ENCODE peak calls at places on chromosomes 5 and 9, in five cellular contexts. H is neuronal stem cell, J is H9, U is IMR-90, F is H1. Q is an unnamed sample.

GRCh38 chr5:96248152-96248551 is 184.9 kb downstream of the PCSK1 start:
- DNase-seq in H (no peak), J (no peak), U (no peak), F (no peak), Q (no peak)

GRCh38 chr5:61184708-61185107 is 22.4 kb upstream of the SMIM15 start:
- DNase-seq in H (no peak), J (no peak), U (peak), F (no peak), Q (peak)

GRCh38 chr9:37126214-37126788 is 5.9 kb downstream of the ZCCHC7 start:
- DNase-seq in H (no peak), J (no peak), U (peak), F (no peak), Q (no peak)

GRCh38 chr9:38305616-38306015 is 86.9 kb upstream of the ALDH1B1 start:
- DNase-seq in H (no peak), J (no peak), U (no peak), F (no peak), Q (no peak)

GRCh38 chr5:133681896-133682295 is 69.6 kb upstream of the FSTL4 start:
- DNase-seq in H (no peak), J (peak), U (no peak), F (no peak), Q (no peak)

GRCh38 chr5:6478793-6479192 is 30.1 kb downstream of the UBE2QL1 start:
- DNase-seq in H (no peak), J (no peak), U (no peak), F (no peak), Q (no peak)

GRCh38 chr5:1004598-1005361 is 3.8 kb upstream of the NKD2 start:
- DNase-seq in H (peak), J (no peak), U (peak), F (no peak), Q (peak)

GRCh38 chr5:133075572-133076536 is 24.0 kb downstream of the HSPA4 start:
- DNase-seq in H (no peak), J (no peak), U (no peak), F (no peak), Q (no peak)

GRCh38 chr9:26939934-26940711 is 6.9 kb downstream of the PLAA start:
- DNase-seq in H (no peak), J (no peak), U (no peak), F (no peak), Q (no peak)

GRCh38 chr5:88452820-88453219 is 184.2 kb upstream of the TMEM161B start:
- DNase-seq in H (no peak), J (no peak), U (peak), F (no peak), Q (peak)

GRCh38 chr5:135246923-135247795 is 151.9 kb downstream of the MACROH2A1 start:
- DNase-seq in H (no peak), J (peak), U (peak), F (no peak), Q (peak)
- H2AFZ ChIP-seq in H (peak), J (no peak), U (peak), F (no peak), Q (no peak)

DNA sequence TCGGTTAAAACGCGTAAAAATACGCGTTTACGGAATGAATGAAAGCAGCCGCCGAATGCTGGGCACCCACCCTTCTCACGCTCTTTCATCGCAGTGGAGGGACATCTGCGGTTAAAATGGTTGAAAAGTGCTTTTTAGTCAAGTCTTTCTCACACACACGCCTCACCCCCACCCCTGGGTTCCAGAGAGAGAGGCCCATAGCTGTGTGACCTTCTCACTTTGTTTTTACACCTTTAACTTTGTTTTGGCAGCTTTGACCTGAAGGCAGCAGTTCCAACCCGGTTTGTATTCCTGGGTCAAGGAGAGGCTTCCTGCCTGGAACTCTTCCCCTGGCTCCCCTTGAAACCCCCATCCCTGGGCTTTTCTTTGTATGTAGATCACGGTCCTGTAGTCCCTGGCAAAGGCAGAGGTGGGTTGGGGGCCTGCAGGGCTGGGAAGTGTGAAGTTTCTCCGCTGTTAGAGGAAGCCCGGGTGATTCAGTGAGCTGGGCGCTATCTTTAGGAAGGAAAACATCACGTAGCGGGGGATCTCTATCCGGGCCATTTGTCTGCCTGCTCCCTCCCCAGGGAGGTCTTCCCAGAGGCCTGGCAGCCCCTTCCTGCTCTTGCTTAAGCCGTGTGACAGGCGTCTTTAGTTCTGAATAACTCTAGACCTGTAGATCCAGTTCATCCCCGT is 29.6 kb downstream of the SPRY4 start:
- DNase-seq in H (no peak), J (peak), U (peak), F (no peak), Q (peak)
- H2BK15ac ChIP-seq in H (no peak), J (no peak), U (peak), F (no peak), Q (no peak)

DNA sequence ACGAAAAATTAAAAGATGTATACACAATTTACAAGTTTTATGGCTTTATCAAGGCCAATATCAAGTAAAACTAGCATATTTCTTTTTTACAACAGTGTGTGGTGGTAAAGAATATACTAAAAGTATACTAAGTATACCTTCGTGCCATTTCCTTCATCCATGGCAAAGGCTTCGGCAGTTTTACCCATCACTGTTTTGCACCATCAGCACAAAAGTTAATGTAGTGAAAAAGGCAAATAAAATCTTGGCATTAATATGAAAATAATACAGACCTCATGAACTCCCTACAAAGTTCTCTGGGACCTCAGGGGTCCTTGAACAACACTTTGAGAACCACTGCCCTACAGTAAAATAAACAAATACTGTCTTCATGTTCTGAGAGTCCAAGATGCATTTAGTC is 312.3 kb upstream of the NREP start:
- DNase-seq in H (no peak), J (no peak), U (no peak), F (no peak), Q (no peak)
- H2AFZ ChIP-seq in H (no peak), J (no peak), U (no peak), F (peak), Q (no peak)

DNA sequence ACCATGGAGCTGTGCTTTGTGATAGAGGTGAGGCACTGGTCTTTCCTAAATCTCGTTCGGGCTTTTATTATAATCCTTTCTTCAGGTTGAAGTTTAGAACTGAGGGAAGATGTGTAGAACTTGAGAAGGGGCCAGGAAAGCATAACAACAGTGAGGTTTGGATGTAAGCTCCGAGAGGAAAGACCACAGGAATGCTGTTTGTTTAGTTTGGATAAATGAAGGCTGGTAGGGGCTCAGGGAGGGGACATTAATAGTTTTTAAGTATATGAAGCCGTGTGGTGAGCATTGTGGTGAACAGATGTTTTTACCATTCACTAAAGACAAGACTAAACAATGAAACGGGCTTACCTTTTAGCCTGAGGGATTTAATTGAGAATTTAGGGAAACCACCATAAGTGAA is 130.7 kb downstream of the ARHGAP26 start:
- DNase-seq in H (no peak), J (no peak), U (peak), F (no peak), Q (peak)
- H2BK15ac ChIP-seq in H (no peak), J (no peak), U (no peak), F (no peak), Q (no peak)

GRCh38 chr5:115948013-115948605 is 14.2 kb upstream of the LVRN start:
- DNase-seq in H (no peak), J (no peak), U (peak), F (no peak), Q (no peak)

GRCh38 chr5:115946655-115947054 is 15.6 kb upstream of the LVRN start:
- DNase-seq in H (no peak), J (no peak), U (peak), F (no peak), Q (peak)

GRCh38 chr5:115944501-115944900 is 17.8 kb upstream of the LVRN start:
- DNase-seq in H (no peak), J (no peak), U (no peak), F (no peak), Q (no peak)

GRCh38 chr5:115949096-115949495 is 13.2 kb upstream of the LVRN start:
- DNase-seq in H (no peak), J (no peak), U (peak), F (no peak), Q (peak)

GRCh38 chr5:115947260-115947659 is 15.0 kb upstream of the LVRN start:
- DNase-seq in H (no peak), J (no peak), U (peak), F (no peak), Q (no peak)
- H2AFZ ChIP-seq in H (no peak), J (no peak), U (peak), F (no peak), Q (no peak)

DNA sequence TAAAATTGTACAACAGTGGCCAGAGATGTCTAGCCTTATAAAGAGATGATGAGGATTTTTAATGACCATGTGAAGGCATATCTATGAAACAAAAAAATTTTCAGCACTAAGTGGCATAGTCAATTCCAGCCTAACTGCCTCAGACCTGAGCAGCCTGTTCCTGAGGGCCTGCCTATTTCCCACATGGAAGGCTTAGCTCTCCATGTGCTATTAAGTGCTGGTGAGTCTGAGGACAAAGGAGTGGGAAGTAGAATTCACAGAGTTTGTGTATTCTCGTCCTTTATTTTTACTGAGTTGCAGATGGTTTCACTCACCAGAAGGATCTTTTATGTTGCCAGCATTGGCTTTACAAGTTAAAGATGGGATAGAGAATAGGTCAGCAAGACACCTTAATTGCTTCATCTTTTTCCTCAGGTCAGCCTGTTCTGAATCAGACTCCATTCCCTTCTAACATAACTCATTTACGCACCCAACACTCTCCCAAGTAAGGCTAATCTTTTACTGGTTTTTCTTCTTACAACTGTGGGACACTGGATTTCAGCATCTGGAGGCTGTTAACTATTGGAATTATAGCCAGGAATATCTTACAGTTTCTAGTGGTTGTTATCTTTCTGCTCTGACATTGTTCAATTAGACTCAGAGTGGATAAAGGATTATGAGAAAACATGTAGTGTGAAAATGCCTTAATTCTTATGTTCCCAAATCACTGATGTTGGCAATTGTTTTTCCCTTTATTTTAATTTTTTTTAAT is 76.8 kb downstream of the ISOC1 start:
- DNase-seq in H (no peak), J (no peak), U (no peak), F (no peak), Q (no peak)
- H2BK15ac ChIP-seq in H (no peak), J (no peak), U (no peak), F (no peak), Q (no peak)

GRCh38 chr9:86939896-86940295 is 7.4 kb downstream of the GAS1 start:
- DNase-seq in H (no peak), J (no peak), U (no peak), F (no peak), Q (no peak)
- H2AFZ ChIP-seq in H (no peak), J (no peak), U (no peak), F (no peak), Q (no peak)